ENCODE peak calls at places on chromosome 5, in four cellular contexts. L, D, O and E are unnamed samples.

GRCh38 chr5:60355181-60355580 is 344.8 kb downstream of the DEPDC1B start:
- DNase-seq in L (no peak), D (no peak), O (no peak), E (no peak)

GRCh38 chr5:78509884-78510769 is 138.4 kb downstream of the LHFPL2 start:
- DNase-seq in L (peak; percentile 61), D (no peak), O (peak; percentile 4), E (no peak)

GRCh38 chr5:78706381-78706780 is 57.8 kb upstream of the LHFPL2 start:
- DNase-seq in L (no peak), D (no peak), O (no peak), E (no peak)

GRCh38 chr5:103347729-103348128 is 89.2 kb downstream of the MACIR start:
- DNase-seq in L (no peak), D (no peak), O (no peak), E (no peak)

GRCh38 chr5:16666861-16667481 is 50.2 kb upstream of the RETREG1 start:
- DNase-seq in L (peak; percentile 47), D (no peak), O (peak; percentile 38), E (no peak)

GRCh38 chr5:143685416-143685815 is 126.5 kb upstream of the HMHB1 start:
- DNase-seq in L (peak; percentile 54), D (no peak), O (no peak), E (no peak)

GRCh38 chr5:171570244-171570819 is 150.9 kb downstream of the FGF18 start:
- DNase-seq in L (no peak), D (no peak), O (no peak), E (no peak)

GRCh38 chr5:132066871-132067270 is 6.4 kb downstream of the IL3 start:
- DNase-seq in L (no peak), D (no peak), O (no peak), E (no peak)

GRCh38 chr5:166031926-166032325 is 2259.5 kb upstream of the WWC1 start:
- DNase-seq in L (no peak), D (no peak), O (no peak), E (no peak)

GRCh38 chr5:172769598-172770373 is 1.2 kb downstream of the DUSP1 start:
- DNase-seq in L (peak; percentile 70), D (no peak), O (peak; percentile 27), E (no peak)

GRCh38 chr5:94674841-94675382 is 56.4 kb downstream of the SLF1 start:
- DNase-seq in L (no peak), D (no peak), O (no peak), E (no peak)

GRCh38 chr5:100252040-100252439 is 283.1 kb upstream of the FAM174A start:
- DNase-seq in L (no peak), D (no peak), O (no peak), E (no peak)

GRCh38 chr5:35202319-35203111 is 27.8 kb downstream of the PRLR start:
- DNase-seq in L (peak; percentile 61), D (no peak), O (peak; percentile 11), E (no peak)

GRCh38 chr5:111734013-111734412 is 23.0 kb downstream of the NREP start:
- DNase-seq in L (peak; percentile 33), D (no peak), O (no peak), E (no peak)

GRCh38 chr5:149002053-149002452 is 60.8 kb downstream of the SH3TC2 start:
- DNase-seq in L (peak; percentile 97), D (no peak), O (no peak), E (no peak)

GRCh38 chr5:6584101-6584645 is 48.7 kb downstream of the NSUN2 start:
- DNase-seq in L (no peak), D (no peak), O (no peak), E (no peak)

GRCh38 chr5:128092144-128092543 is 8.6 kb downstream of the SLC12A2 start:
- DNase-seq in L (no peak), D (no peak), O (no peak), E (no peak)

GRCh38 chr5:111781200-111781599 is 24.2 kb upstream of the NREP start:
- DNase-seq in L (peak; percentile 57), D (no peak), O (no peak), E (no peak)

GRCh38 chr5:64900618-64901017 is 131.9 kb downstream of the CWC27 start:
- DNase-seq in L (peak; percentile 27), D (no peak), O (no peak), E (no peak)

GRCh38 chr5:38835887-38836286 is 9.9 kb upstream of the OSMR start:
- DNase-seq in L (peak; percentile 92), D (no peak), O (no peak), E (no peak)

GRCh38 chr5:149732500-149733128 is 2.5 kb downstream of the PPARGC1B start:
- DNase-seq in L (no peak), D (no peak), O (no peak), E (no peak)

GRCh38 chr5:55668356-55668755 is 43.8 kb downstream of the SLC38A9 start:
- DNase-seq in L (peak; percentile 82), D (no peak), O (no peak), E (peak; percentile 47)